ENCODE peak calls at places on chromosome 5, in four cellular contexts. K, E, M and G are unnamed samples. For H3K36me3, the result is how much of the 10 kb centered on the place peaks cover.

GRCh38 chr5:151030377-151030776 is 10.0 kb downstream of the GPX3 start:
- DNase-seq in K (no peak), E (peak), M (no peak), G (no peak)

GRCh38 chr5:15377573-15378340 is 122.2 kb upstream of the FBXL7 start:
- DNase-seq in K (no peak), E (no peak), M (no peak), G (no peak)

GRCh38 chr5:135246923-135247795 is 151.9 kb downstream of the MACROH2A1 start:
- DNase-seq in K (no peak), E (peak), M (no peak), G (peak)

GRCh38 chr5:22852807-22853670 is at the start of gene CDH12:
- DNase-seq in K (no peak), E (peak), M (peak), G (no peak)

GRCh38 chr5:110853267-110853666 is 114.5 kb downstream of the SLC25A46 start:
- DNase-seq in K (no peak), E (peak), M (no peak), G (no peak)

GRCh38 chr5:139650031-139650688 is 2.0 kb downstream of the CXXC5 start:
- DNase-seq in K (no peak), E (peak), M (no peak), G (no peak)

GRCh38 chr5:181133610-181134231 is 2.8 kb upstream of the OR2V1 start:
- DNase-seq in K (no peak), E (peak), M (no peak), G (peak)

GRCh38 chr5:89817841-89818240 is 591.7 kb downstream of the CETN3 start:
- DNase-seq in K (no peak), E (no peak), M (no peak), G (no peak)

GRCh38 chr5:59608745-59609144 is 284.8 kb downstream of the PDE4D start:
- DNase-seq in K (no peak), E (peak), M (no peak), G (no peak)

GRCh38 chr5:15116996-15117395 is 245.4 kb upstream of the ANKH start:
- DNase-seq in K (no peak), E (peak), M (no peak), G (peak)

GRCh38 chr5:147384346-147385193 is 125.3 kb downstream of the DPYSL3 start:
- DNase-seq in K (no peak), E (no peak), M (no peak), G (peak)

GRCh38 chr5:3446410-3446809 is 149.2 kb upstream of the IRX1 start:
- DNase-seq in K (no peak), E (no peak), M (no peak), G (no peak)

GRCh38 chr5:1292139-1292538 is 2.7 kb downstream of the TERT start:
- DNase-seq in K (no peak), E (no peak), M (no peak), G (no peak)

GRCh38 chr5:149367249-149367971 is 9.6 kb downstream of the PCYOX1L start:
- DNase-seq in K (peak), E (peak), M (peak), G (peak)

GRCh38 chr5:143044265-143044664 is 274.1 kb downstream of the ARHGAP26 start:
- DNase-seq in K (no peak), E (no peak), M (no peak), G (no peak)
- H3K36me3 ChIP-seq in K (under half), E (under half), M (under half), G (under half)

GRCh38 chr5:96159076-96159475 is 197.4 kb upstream of the ELL2 start:
- DNase-seq in K (no peak), E (no peak), M (no peak), G (no peak)
- H3K18ac ChIP-seq in K (no peak), E (peak), M (no peak), G (no peak)

GRCh38 chr5:40755407-40756365 is at the start of gene TTC33:
- DNase-seq in K (peak), E (peak), M (peak), G (peak)

GRCh38 chr5:40757400-40757799 is 1.6 kb upstream of the TTC33 start:
- DNase-seq in K (no peak), E (no peak), M (no peak), G (no peak)

GRCh38 chr5:40754381-40755092 is 1.2 kb downstream of the TTC33 start:
- DNase-seq in K (no peak), E (peak), M (no peak), G (no peak)

DNA sequence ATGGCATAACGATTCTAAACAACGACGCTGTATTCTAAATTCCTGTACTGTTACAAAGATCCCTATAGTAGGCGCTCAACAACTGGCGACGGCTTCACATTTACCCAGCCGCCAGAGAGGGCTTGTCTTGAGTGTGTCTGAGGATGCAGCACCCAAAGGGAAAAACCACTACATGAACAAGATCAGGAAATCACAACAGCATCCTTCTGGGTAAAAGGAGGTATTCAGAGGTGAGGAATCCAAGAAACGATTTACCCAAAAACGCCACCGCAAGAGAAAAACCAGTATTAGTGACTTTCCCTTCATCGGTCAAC is 711 bp downstream of the TTC33 start:
- DNase-seq in K (no peak), E (peak), M (peak), G (peak)
- H2AFZ ChIP-seq in K (peak), E (peak), M (peak), G (peak)

GRCh38 chr5:177142029-177142681 is 8.6 kb downstream of the NSD1 start:
- DNase-seq in K (no peak), E (peak), M (no peak), G (no peak)
- H3K36me3 ChIP-seq in K (under half), E (under half), M (under half), G (under half)